ENCODE peak calls at places on chromosome 9, in ten cellular contexts. K is NCI-H1092; E is MCF 10A; R is endothelial cell of umbilical vein; W is CD8-positive, alpha-beta T cell; V is mucosa of gallbladder; C is HTR-8/SVneo; F is CD4-positive, CD25-positive, alpha-beta regulatory T cell; Y is GM23248; O is activated B cell treated with CpG ODN at 0.5 μM for 24 hours. X is an unnamed sample.

GRCh38 chr9:1048853-1049252 is 1.3 kb upstream of the DMRT2 start:
- DNase-seq in K (no peak), E (no peak), R (no peak), W (no peak), V (no peak), C (no peak), F (no peak), Y (no peak), O (no peak), X (no peak)

GRCh38 chr9:83330207-83331196 is 207.7 kb downstream of the FRMD3 start:
- DNase-seq in K (no peak), E (no peak), R (no peak), W (no peak), V (no peak), C (no peak), F (no peak), Y (peak), O (no peak), X (no peak)

GRCh38 chr9:132588501-132589147 is 6.2 kb downstream of the BARHL1 start:
- DNase-seq in K (no peak), E (no peak), R (no peak), W (no peak), V (no peak), C (no peak), F (no peak), Y (no peak), O (no peak), X (no peak)

GRCh38 chr9:9817176-9817575 is 795.6 kb downstream of the PTPRD start:
- DNase-seq in K (no peak), E (no peak), R (no peak), W (no peak), V (no peak), C (no peak), F (no peak), Y (no peak), O (no peak), X (no peak)

GRCh38 chr9:131839281-131840084 is 99.6 kb upstream of the RAPGEF1 start:
- DNase-seq in K (no peak), E (peak), R (no peak), W (peak), V (no peak), C (peak), F (peak), Y (peak), O (no peak), X (no peak)

GRCh38 chr9:131992906-131993657 is 86.6 kb downstream of the MED27 start:
- DNase-seq in K (no peak), E (no peak), R (no peak), W (no peak), V (no peak), C (no peak), F (no peak), Y (no peak), O (no peak), X (no peak)

GRCh38 chr9:38018964-38019602 is 49.9 kb downstream of the SHB start:
- DNase-seq in K (peak), E (peak), R (peak), W (no peak), V (peak), C (no peak), F (no peak), Y (peak), O (no peak), X (peak)

GRCh38 chr9:134895849-134896833 is 15.5 kb downstream of the FCN2 start:
- DNase-seq in K (no peak), E (peak), R (peak), W (no peak), V (peak), C (peak), F (no peak), Y (peak), O (no peak), X (peak)

GRCh38 chr9:21684831-21685362 is 117.5 kb upstream of the MTAP start:
- DNase-seq in K (no peak), E (peak), R (peak), W (no peak), V (no peak), C (no peak), F (no peak), Y (peak), O (no peak), X (peak)

GRCh38 chr9:122051401-122052346 is 41.4 kb downstream of the TTLL11 start:
- DNase-seq in K (no peak), E (no peak), R (no peak), W (no peak), V (no peak), C (no peak), F (no peak), Y (peak), O (no peak), X (no peak)

GRCh38 chr9:84953797-84954695 is 284.5 kb downstream of the NTRK2 start:
- DNase-seq in K (peak), E (peak), R (peak), W (peak), V (peak), C (peak), F (no peak), Y (peak), O (peak), X (peak)

GRCh38 chr9:7176574-7176973 is 418.8 kb downstream of the KDM4C start:
- DNase-seq in K (no peak), E (no peak), R (no peak), W (no peak), V (no peak), C (no peak), F (no peak), Y (no peak), O (no peak), X (no peak)

GRCh38 chr9:97852001-97852398 is 1.0 kb upstream of the FOXE1 start:
- DNase-seq in K (no peak), E (no peak), R (no peak), W (no peak), V (no peak), C (no peak), F (no peak), Y (no peak), O (no peak), X (no peak)

GRCh38 chr9:97980918-97981827 is 2.0 kb upstream of the ANP32B start:
- DNase-seq in K (no peak), E (no peak), R (no peak), W (no peak), V (no peak), C (no peak), F (no peak), Y (peak), O (no peak), X (no peak)

GRCh38 chr9:93450817-93451761 is at the start of gene FAM120A:
- DNase-seq in K (peak), E (peak), R (peak), W (peak), V (peak), C (peak), F (peak), Y (peak), O (peak), X (peak)

GRCh38 chr9:128937310-128938165 is 9.9 kb downstream of the DOLK start:
- DNase-seq in K (no peak), E (no peak), R (no peak), W (no peak), V (no peak), C (no peak), F (no peak), Y (no peak), O (no peak), X (no peak)

GRCh38 chr9:12794024-12794799 is 19.4 kb downstream of the LURAP1L start:
- DNase-seq in K (no peak), E (peak), R (no peak), W (no peak), V (no peak), C (no peak), F (no peak), Y (peak), O (no peak), X (no peak)

X was measured in breast epithelium.